ENCODE peak calls at places on chromosomes 7 and 10, in six cellular contexts. T is H9, H is mesenchymal stem cell, N is neuronal stem cell, R is H1, E is trophoblast cell. Q is an unnamed sample.

GRCh38 chr7:135740868-135741267 is 7.7 kb downstream of the FAM180A start:
- DNase-seq in T (no peak), H (no peak), N (no peak), R (no peak), E (no peak), Q (no peak)

GRCh38 chr7:107697246-107698044 is 36.8 kb downstream of the SLC26A4 start:
- DNase-seq in T (no peak), H (no peak), N (no peak), R (no peak), E (no peak), Q (no peak)

GRCh38 chr7:63900394-63901203 is 98.0 kb upstream of the ZNF722 start:
- DNase-seq in T (no peak), H (no peak), N (no peak), R (no peak), E (peak), Q (no peak)

GRCh38 chr10:129770286-129770685 is 193.8 kb downstream of the EBF3 start:
- DNase-seq in T (peak), H (no peak), N (no peak), R (peak), E (no peak), Q (no peak)

GRCh38 chr7:107387573-107388219 is 82.2 kb upstream of the GPR22 start:
- DNase-seq in T (no peak), H (peak), N (no peak), R (no peak), E (no peak), Q (peak)

GRCh38 chr7:152523916-152524315 is 88.1 kb upstream of the KMT2C start:
- DNase-seq in T (no peak), H (no peak), N (no peak), R (no peak), E (no peak), Q (no peak)

GRCh38 chr10:129952771-129953489 is 11.1 kb downstream of the EBF3 start:
- DNase-seq in T (no peak), H (no peak), N (peak), R (no peak), E (no peak), Q (peak)

GRCh38 chr10:103748020-103748419 is 107.4 kb downstream of the SH3PXD2A start:
- DNase-seq in T (no peak), H (no peak), N (no peak), R (no peak), E (no peak), Q (no peak)

GRCh38 chr7:83824214-83824613 is 175.3 kb upstream of the SEMA3E start:
- DNase-seq in T (no peak), H (no peak), N (no peak), R (no peak), E (no peak), Q (peak)

DNA sequence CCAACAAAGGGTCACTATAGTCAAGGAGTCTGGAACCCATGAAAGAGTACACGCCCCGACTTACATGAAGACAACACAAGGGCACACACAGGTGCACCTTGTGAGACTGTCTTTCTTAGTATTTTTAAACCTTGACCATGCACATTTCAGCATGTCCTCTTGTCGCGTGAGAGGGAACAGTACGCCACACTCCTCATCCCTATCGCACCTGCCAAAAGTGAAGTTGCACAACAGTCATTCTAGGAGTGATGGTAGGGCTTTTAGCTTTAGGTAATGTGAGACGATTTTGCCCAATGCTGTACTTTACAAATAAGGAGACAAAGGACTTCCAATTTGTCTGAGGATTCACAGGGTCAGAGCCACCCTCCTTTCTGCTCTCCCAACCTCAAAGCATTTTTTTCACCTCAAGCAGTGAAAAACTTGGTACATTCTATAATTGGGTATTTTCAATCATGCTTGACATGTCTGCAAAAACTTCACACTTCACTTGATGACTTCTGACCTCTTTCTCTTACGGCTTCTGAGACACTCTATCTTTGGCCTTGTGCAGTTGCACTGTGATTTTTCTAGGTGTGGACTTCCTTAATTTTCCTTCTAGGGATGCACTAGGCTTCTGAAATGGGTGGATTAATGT is 173.9 kb upstream of the GRB10 start:
- DNase-seq in T (no peak), H (no peak), N (no peak), R (no peak), E (peak), Q (no peak)
- H2AK5ac ChIP-seq in T (no peak), H (no peak), N (no peak), R (no peak), E (no peak), Q (no peak)

GRCh38 chr7:73549176-73549575 is 8.3 kb downstream of the BCL7B start:
- DNase-seq in T (no peak), H (no peak), N (no peak), R (no peak), E (no peak), Q (no peak)
- H3K14ac ChIP-seq in T (no peak), H (no peak), N (no peak), R (no peak), E (no peak), Q (no peak)

GRCh38 chr7:10079572-10079971 is 894.1 kb upstream of the PHF14 start:
- DNase-seq in T (no peak), H (no peak), N (no peak), R (no peak), E (no peak), Q (no peak)
- H2AK5ac ChIP-seq in T (no peak), H (no peak), N (no peak), R (no peak), E (no peak), Q (no peak)

GRCh38 chr7:121039510-121039822 is 51.0 kb downstream of the CPED1 start:
- DNase-seq in T (no peak), H (no peak), N (no peak), R (no peak), E (peak), Q (no peak)

GRCh38 chr7:121037828-121038716 is 49.6 kb downstream of the CPED1 start:
- DNase-seq in T (no peak), H (no peak), N (no peak), R (no peak), E (no peak), Q (no peak)

GRCh38 chr7:121039994-121040393 is 51.5 kb downstream of the CPED1 start:
- DNase-seq in T (no peak), H (no peak), N (no peak), R (no peak), E (no peak), Q (no peak)

GRCh38 chr7:121041516-121042148 is 53.1 kb downstream of the CPED1 start:
- DNase-seq in T (no peak), H (no peak), N (no peak), R (no peak), E (peak), Q (peak)

DNA sequence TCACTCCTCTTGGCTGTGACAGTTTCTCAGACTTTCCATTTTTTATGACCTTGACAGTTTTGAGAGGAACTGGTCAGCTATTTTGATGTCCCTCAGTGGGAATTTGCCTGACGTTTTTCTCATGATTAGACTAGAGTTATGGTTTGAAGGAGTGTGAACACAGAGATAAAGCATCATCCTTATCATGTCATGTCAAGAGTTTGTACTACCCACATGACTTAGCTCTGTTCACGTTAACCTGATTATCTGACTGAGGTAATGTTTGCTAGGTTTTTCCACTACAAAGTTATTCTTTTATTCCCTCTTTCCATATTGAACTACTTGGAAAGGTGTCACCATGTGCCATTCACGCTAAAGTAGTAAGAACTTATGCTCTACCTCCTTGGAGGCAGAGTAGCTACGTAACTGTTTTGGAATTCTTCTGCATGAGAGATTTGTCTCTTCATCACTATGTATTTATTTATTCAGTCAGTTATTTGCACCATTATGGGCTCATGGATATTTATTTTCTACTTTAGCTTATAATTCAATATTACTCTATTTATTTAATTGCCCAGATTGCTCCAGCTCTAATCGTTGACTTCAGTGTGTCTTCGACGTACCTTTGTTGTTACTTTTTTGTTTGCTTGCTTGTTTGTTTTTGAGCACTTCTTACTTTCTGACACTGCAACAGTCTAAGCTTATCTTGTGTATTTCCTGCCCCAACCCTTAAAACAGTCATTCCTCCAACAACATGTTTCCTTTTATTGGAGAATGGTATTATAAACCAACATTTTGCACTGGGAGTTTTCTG is 50.4 kb downstream of the CPED1 start:
- DNase-seq in T (no peak), H (no peak), N (no peak), R (no peak), E (peak), Q (no peak)
- H3K14ac ChIP-seq in T (no peak), H (no peak), N (no peak), R (no peak), E (no peak), Q (no peak)

Q was measured in IMR-90.